ENCODE peak calls at places on chromosome 7, in seven cellular contexts. T is cardiac septum; V is Calu3; U is activated CD4-positive, alpha-beta T cell treated with anti-CD3 and anti-CD28 coated beads, Interleukin-2, amount 50 U/mL, for 48 hours; Z is MCF 10A; O is NCI-H748 treated with DMSO at 0.1 percent for 48 hours; M is dorsolateral prefrontal cortex. N is an unnamed sample.

GRCh38 chr7:157905740-157906461 is 569.1 kb downstream of the DNAJB6 start:
- DNase-seq in T (peak; percentile 71), Z (peak; percentile 1), O (no peak), M (no peak), V (no peak), U (no peak), N (no peak)

GRCh38 chr7:129502708-129503685 is 666 bp downstream of the SMKR1 start:
- DNase-seq in U (peak; percentile 20), Z (no peak), V (no peak), T (no peak), M (no peak), O (peak; percentile 21), N (no peak)

GRCh38 chr7:108181073-108181985 is 51.2 kb upstream of the LAMB4 start:
- DNase-seq in U (no peak), T (no peak), V (peak; percentile 38), O (peak; percentile 50), Z (peak; percentile 67), M (no peak), N (no peak)

GRCh38 chr7:140029072-140029471 is 33.7 kb downstream of the PARP12 start:
- DNase-seq in U (no peak), V (no peak), O (no peak), Z (no peak), M (no peak), T (no peak), N (no peak)

GRCh38 chr7:109696723-109697122 is 1127.0 kb downstream of the DNAJB9 start:
- DNase-seq in M (no peak), V (no peak), Z (no peak), O (no peak), T (no peak), U (no peak), N (no peak)

GRCh38 chr7:374706-375490 is 84.9 kb downstream of the FOXL3 start:
- DNase-seq in U (no peak), T (peak; percentile 29), M (no peak), Z (no peak), V (no peak), O (no peak), N (no peak)

GRCh38 chr7:29809533-29810155 is 3.3 kb downstream of the WIPF3 start:
- DNase-seq in T (no peak), O (no peak), M (peak; percentile 74), U (no peak), Z (no peak), V (no peak), N (no peak)

GRCh38 chr7:108079291-108080057 is 50.7 kb downstream of the LAMB4 start:
- DNase-seq in T (no peak), U (no peak), Z (peak; percentile 61), V (peak; percentile 18), O (no peak), M (no peak), N (no peak)

GRCh38 chr7:37546677-37547076 is 98.0 kb upstream of the ELMO1 start:
- DNase-seq in Z (peak; percentile 11), V (no peak), M (no peak), T (no peak), U (no peak), O (no peak), N (no peak)

GRCh38 chr7:119900996-119901395 is 372.0 kb upstream of the KCND2 start:
- DNase-seq in T (peak; percentile 57), Z (peak; percentile 16), M (peak; percentile 10), O (no peak), V (no peak), U (no peak), N (no peak)

GRCh38 chr7:139023076-139023475 is 12.8 kb downstream of the ZC3HAV1L start:
- DNase-seq in T (no peak), M (no peak), Z (no peak), O (no peak), U (no peak), V (no peak), N (no peak)

GRCh38 chr7:108335264-108335918 is 120.8 kb downstream of the NRCAM start:
- DNase-seq in T (no peak), O (peak; percentile 62), U (no peak), Z (peak; percentile 51), V (peak; percentile 21), M (no peak), N (no peak)

GRCh38 chr7:90461216-90461615 is 8.2 kb upstream of the PTTG1IP2 start:
- DNase-seq in Z (peak; percentile 14), M (no peak), T (no peak), V (no peak), U (no peak), O (no peak), N (no peak)

GRCh38 chr7:30845426-30846135 is 66.1 kb upstream of the AQP1 start:
- DNase-seq in U (no peak), M (no peak), T (peak; percentile 71), V (no peak), O (no peak), Z (peak; percentile 16), N (no peak)

GRCh38 chr7:79552463-79552862 is 99.0 kb upstream of the MAGI2 start:
- DNase-seq in T (no peak), V (no peak), M (no peak), U (no peak), Z (no peak), O (no peak), N (no peak)

GRCh38 chr7:5528071-5528814 is 104.6 kb upstream of the TNRC18 start:
- DNase-seq in V (peak; percentile 59), U (peak; percentile 46), T (peak; percentile 82), O (no peak), M (no peak), Z (peak; percentile 51), N (no peak)

GRCh38 chr7:82141427-82141826 is 302.1 kb downstream of the CACNA2D1 start:
- DNase-seq in O (no peak), U (no peak), M (no peak), V (no peak), T (no peak), Z (no peak), N (no peak)

GRCh38 chr7:40969641-40970040 is 733.2 kb downstream of the INHBA start:
- DNase-seq in M (no peak), Z (no peak), O (no peak), T (no peak), U (no peak), V (no peak), N (no peak)

GRCh38 chr7:39085590-39086049 is 107.9 kb downstream of the POU6F2 start:
- DNase-seq in U (no peak), V (no peak), T (no peak), Z (no peak), M (peak; percentile 46), O (peak; percentile 86), N (no peak)

GRCh38 chr7:99155207-99155606 is 11.3 kb upstream of the SMURF1 start:
- DNase-seq in U (no peak), M (no peak), Z (no peak), V (no peak), T (no peak), O (no peak), N (no peak)

GRCh38 chr7:13050703-13051102 is 363.3 kb downstream of the ARL4A start:
- DNase-seq in O (no peak), V (no peak), T (no peak), M (no peak), U (no peak), Z (peak; percentile 31), N (no peak)

GRCh38 chr7:107742678-107743566 is 1.0 kb upstream of the CBLL1 start:
- DNase-seq in Z (no peak), T (peak; percentile 80), O (no peak), M (no peak), V (no peak), U (peak; percentile 72), N (no peak)

N was measured in stimulated activated naive B cell treated with anti-CD40 and anti-IgM and Interleukin-4, amounts not matched to agents 10 μg/mL and 1 μg/mL and 100 μg/mL, for 72 hours.